ENCODE peak calls at places on chromosomes 5 and 9, in six cellular contexts. Q, S, G, Z, W and T are unnamed samples.

GRCh38 chr5:32679218-32679617 is 31.9 kb upstream of the NPR3 start:
- DNase-seq in Q (no peak), S (peak; percentile 44), G (no peak), Z (no peak), W (no peak), T (no peak)

GRCh38 chr9:94874316-94874715 is 147.8 kb downstream of the AOPEP start:
- DNase-seq in Q (no peak), S (no peak), G (no peak), Z (no peak), W (no peak), T (no peak)

GRCh38 chr5:1502046-1502736 is 21.6 kb downstream of the LPCAT1 start:
- DNase-seq in Q (no peak), S (peak; percentile 60), G (no peak), Z (no peak), W (no peak), T (peak; percentile 70)

GRCh38 chr5:92391-93220 is 638 bp downstream of the PLEKHG4B start:
- DNase-seq in Q (no peak), S (no peak), G (no peak), Z (no peak), W (no peak), T (no peak)

GRCh38 chr9:33404782-33405362 is 2.5 kb upstream of the AQP7 start:
- DNase-seq in Q (no peak), S (no peak), G (no peak), Z (no peak), W (no peak), T (no peak)

GRCh38 chr5:669842-670395 is 23.2 kb downstream of the TPPP start:
- DNase-seq in Q (no peak), S (no peak), G (no peak), Z (no peak), W (no peak), T (no peak)

GRCh38 chr5:113035096-113035495 is 58.5 kb downstream of the DCP2 start:
- DNase-seq in Q (no peak), S (no peak), G (no peak), Z (no peak), W (no peak), T (no peak)

GRCh38 chr9:114662081-114662989 is 4.7 kb upstream of the TEX53 start:
- DNase-seq in Q (peak; percentile 92), S (peak; percentile 71), G (peak; percentile 51), Z (no peak), W (peak; percentile 31), T (peak; percentile 43)

GRCh38 chr5:10460252-10460906 is 18.7 kb downstream of the ROPN1L start:
- DNase-seq in Q (peak; percentile 46), S (no peak), G (no peak), Z (no peak), W (no peak), T (no peak)

GRCh38 chr5:60687927-60688720 is 11.8 kb downstream of the DEPDC1B start:
- DNase-seq in Q (peak; percentile 50), S (peak; percentile 32), G (no peak), Z (peak; percentile 26), W (no peak), T (no peak)